ENCODE peak calls at places on chromosome 17, in ten cellular contexts. L is esophagus squamous epithelium; F is upper lobe of right lung; M is stimulated activated CD4-positive, alpha-beta T cell treated with anti-CD3 and anti-CD28 coated beads, Interleukin-4, amount 100 ng/mL, for 24 hours; W is DMS153; R is heart right ventricle; H is stimulated activated CD8-positive, alpha-beta memory T cell treated with anti-CD3 and anti-CD28 coated beads, Interleukin-15, amount 100 ng/mL, for 24 hours; Y is foreskin melanocyte; P is NCI-H1105; B is colonic mucosa. E is an unnamed sample.
A peak's percentile ranks its signal among the peaks of the same experiment; 100 is the strongest.

GRCh38 chr17:80071116-80071980 is 30.0 kb upstream of the GAA start:
- DNase-seq in L (no peak), F (no peak), M (no peak), W (no peak), R (peak; percentile 65), H (no peak), Y (no peak), P (no peak), B (peak; percentile 44), E (no peak)

GRCh38 chr17:3993493-3994220 is 29.4 kb upstream of the ATP2A3 start:
- DNase-seq in L (no peak), F (no peak), M (no peak), W (no peak), R (no peak), H (no peak), Y (no peak), P (no peak), B (no peak), E (no peak)

GRCh38 chr17:44961921-44962350 is 6.2 kb downstream of the C1QL1 start:
- DNase-seq in L (no peak), F (no peak), M (no peak), W (no peak), R (no peak), H (no peak), Y (no peak), P (no peak), B (no peak), E (no peak)

GRCh38 chr17:82520041-82520910 is 744 bp downstream of the FOXK2 start:
- DNase-seq in L (no peak), F (peak; percentile 75), M (peak; percentile 28), W (no peak), R (peak; percentile 35), H (no peak), Y (peak; percentile 17), P (no peak), B (peak; percentile 39), E (no peak)

GRCh38 chr17:74547264-74547663 is 1.3 kb upstream of the CD300C start:
- DNase-seq in L (no peak), F (no peak), M (no peak), W (no peak), R (no peak), H (no peak), Y (no peak), P (no peak), B (no peak), E (no peak)

GRCh38 chr17:77501101-77501566 is 360.4 kb downstream of the SEC14L1 start:
- DNase-seq in L (no peak), F (peak; percentile 63), M (peak; percentile 39), W (no peak), R (no peak), H (no peak), Y (no peak), P (no peak), B (no peak), E (no peak)

GRCh38 chr17:2814499-2815341 is 18.5 kb downstream of the RAP1GAP2 start:
- DNase-seq in L (no peak), F (no peak), M (peak; percentile 88), W (no peak), R (no peak), H (peak; percentile 58), Y (no peak), P (no peak), B (peak; percentile 44), E (peak; percentile 35)

GRCh38 chr17:8801135-8801840 is 2.1 kb upstream of the MFSD6L start:
- DNase-seq in L (no peak), F (no peak), M (no peak), W (no peak), R (no peak), H (no peak), Y (no peak), P (no peak), B (peak; percentile 7), E (no peak)

GRCh38 chr17:4236456-4236855 is 27.3 kb downstream of the ANKFY1 start:
- DNase-seq in L (no peak), F (no peak), M (no peak), W (no peak), R (no peak), H (no peak), Y (no peak), P (no peak), B (no peak), E (no peak)

GRCh38 chr17:29771561-29771960 is 148.8 kb upstream of the CORO6 start:
- DNase-seq in L (no peak), F (no peak), M (no peak), W (no peak), R (no peak), H (no peak), Y (no peak), P (no peak), B (no peak), E (no peak)

GRCh38 chr17:78101542-78101941 is 27.0 kb downstream of the TMC6 start:
- DNase-seq in L (no peak), F (no peak), M (no peak), W (no peak), R (no peak), H (no peak), Y (no peak), P (no peak), B (no peak), E (no peak)